ENCODE peak calls at places on chromosomes 16 and 17, in four cellular contexts. D, M, Y and A are unnamed samples.

GRCh38 chr17:71941920-71942319 is 178.9 kb upstream of the SOX9 start:
- DNase-seq in D (no peak), M (no peak), Y (no peak), A (no peak)

GRCh38 chr16:2235234-2235651 is 1.0 kb upstream of the DNASE1L2 start:
- DNase-seq in D (no peak), M (no peak), Y (no peak), A (no peak)

GRCh38 chr16:19843371-19843770 is 41.3 kb downstream of the GPRC5B start:
- DNase-seq in D (no peak), M (no peak), Y (no peak), A (no peak)

GRCh38 chr17:17870292-17870691 is 33.5 kb upstream of the SREBF1 start:
- DNase-seq in D (no peak), M (no peak), Y (no peak), A (no peak)

GRCh38 chr16:50102046-50102756 is 36.4 kb downstream of the HEATR3 start:
- DNase-seq in D (no peak), M (no peak), Y (no peak), A (peak; percentile 40)

GRCh38 chr16:85462405-85463227 is 150.5 kb upstream of the GSE1 start:
- DNase-seq in D (no peak), M (no peak), Y (no peak), A (peak; percentile 63)

GRCh38 chr16:87101903-87102302 is 215.3 kb downstream of the C16orf95 start:
- DNase-seq in D (no peak), M (no peak), Y (no peak), A (no peak)

GRCh38 chr17:77090476-77090875 is 50.3 kb upstream of the SEC14L1 start:
- DNase-seq in D (no peak), M (no peak), Y (no peak), A (no peak)

GRCh38 chr17:76735586-76736348 is 1.4 kb downstream of the SRSF2 start:
- DNase-seq in D (no peak), M (no peak), Y (no peak), A (no peak)

GRCh38 chr17:57755479-57756070 is 10.5 kb upstream of the CCDC182 start:
- DNase-seq in D (no peak), M (no peak), Y (no peak), A (no peak)

GRCh38 chr16:12110361-12111107 is 134.0 kb downstream of the SNX29 start:
- DNase-seq in D (no peak), M (no peak), Y (no peak), A (no peak)